ENCODE peak calls at places on chromosomes 6 and 20, in ten cellular contexts. M is K562, C is iPS DF 6.9, Z is hepatocyte, I is adrenal gland, U is Karpas-422, O is aorta, E is heart left ventricle, V is lung, D is BJ. R is an unnamed sample. For H3K27me3, the result is how much of the 10 kb centered on the place peaks cover.

GRCh38 chr6:11343963-11344714 is 111.7 kb upstream of the NEDD9 start:
- DNase-seq in M (no peak), C (no peak), Z (peak), I (no peak), U (no peak), O (no peak), E (no peak), V (peak), D (no peak), R (no peak)

GRCh38 chr6:30194797-30195690 is 18.2 kb downstream of the TRIM26 start:
- DNase-seq in M (no peak), C (no peak), Z (no peak), I (peak), U (no peak), O (no peak), E (no peak), V (no peak), D (no peak), R (no peak)

GRCh38 chr6:63888416-63888815 is 252.8 kb downstream of the PHF3 start:
- DNase-seq in M (no peak), C (no peak), Z (no peak), I (no peak), U (no peak), O (no peak), E (no peak), V (no peak), D (no peak), R (no peak)

GRCh38 chr20:21103582-21104465 is 2.3 kb downstream of the LINC00237 start:
- DNase-seq in M (no peak), C (no peak), Z (no peak), I (no peak), U (no peak), O (no peak), E (no peak), V (no peak), D (no peak), R (no peak)

GRCh38 chr6:168007592-168008338 is 10.3 kb downstream of the KIF25 start:
- DNase-seq in M (no peak), C (no peak), Z (peak), I (no peak), U (no peak), O (peak), E (no peak), V (peak), D (peak), R (peak)

GRCh38 chr6:43736844-43737243 is 33.2 kb upstream of the VEGFA start:
- DNase-seq in M (no peak), C (no peak), Z (no peak), I (no peak), U (no peak), O (peak), E (no peak), V (no peak), D (no peak), R (no peak)

GRCh38 chr20:23998392-23998791 is 9.8 kb upstream of the GGTLC1 start:
- DNase-seq in M (no peak), C (no peak), Z (no peak), I (no peak), U (no peak), O (no peak), E (no peak), V (no peak), D (no peak), R (no peak)

GRCh38 chr6:17829905-17830304 is 123.2 kb upstream of the NUP153 start:
- DNase-seq in M (no peak), C (no peak), Z (no peak), I (no peak), U (no peak), O (no peak), E (no peak), V (no peak), D (no peak), R (no peak)

GRCh38 chr6:131172237-131172636 is 37.0 kb downstream of the AKAP7 start:
- DNase-seq in M (no peak), C (no peak), Z (no peak), I (peak), U (no peak), O (no peak), E (no peak), V (no peak), D (no peak), R (no peak)

GRCh38 chr6:150058231-150058792 is 10.6 kb downstream of the ULBP3 start:
- DNase-seq in M (no peak), C (no peak), Z (no peak), I (no peak), U (no peak), O (no peak), E (no peak), V (no peak), D (no peak), R (no peak)

GRCh38 chr6:170165501-170166117 is 125.3 kb downstream of the DLL1 start:
- DNase-seq in M (no peak), C (no peak), Z (no peak), I (no peak), U (no peak), O (peak), E (peak), V (no peak), D (no peak), R (no peak)

GRCh38 chr6:26224940-26225847 is 138.0 kb downstream of the HFE start:
- DNase-seq in M (no peak), C (no peak), Z (peak), I (no peak), U (no peak), O (no peak), E (no peak), V (no peak), D (peak), R (peak)

GRCh38 chr6:6515691-6516607 is 72.6 kb upstream of the LY86 start:
- DNase-seq in M (no peak), C (no peak), Z (no peak), I (no peak), U (no peak), O (no peak), E (no peak), V (no peak), D (no peak), R (no peak)

GRCh38 chr6:158894192-158894591 is 75.0 kb upstream of the EZR start:
- DNase-seq in M (no peak), C (peak), Z (peak), I (no peak), U (no peak), O (no peak), E (no peak), V (no peak), D (peak), R (peak)

GRCh38 chr20:64109390-64109747 is 2.0 kb upstream of the NPBWR2 start:
- DNase-seq in M (no peak), C (no peak), Z (no peak), I (no peak), U (no peak), O (peak), E (no peak), V (no peak), D (no peak), R (no peak)

GRCh38 chr20:50580016-50580747 is 70.0 kb downstream of the PTPN1 start:
- DNase-seq in M (peak), C (no peak), Z (peak), I (peak), U (peak), O (peak), E (peak), V (peak), D (no peak), R (no peak)

GRCh38 chr6:47019941-47020340 is 22.2 kb downstream of the ADGRF1 start:
- DNase-seq in M (no peak), C (no peak), Z (no peak), I (no peak), U (no peak), O (no peak), E (no peak), V (no peak), D (no peak), R (no peak)

GRCh38 chr6:44223471-44224153 is at the start of gene SLC29A1:
- DNase-seq in M (peak), C (no peak), Z (peak), I (peak), U (peak), O (peak), E (peak), V (peak), D (no peak), R (no peak)

GRCh38 chr6:25007269-25007699 is 71.5 kb upstream of the RIPOR2 start:
- DNase-seq in M (no peak), C (no peak), Z (no peak), I (no peak), U (peak), O (no peak), E (no peak), V (no peak), D (no peak), R (no peak)

GRCh38 chr20:59018817-59019216 is 412 bp upstream of the TUBB1 start:
- DNase-seq in M (no peak), C (no peak), Z (no peak), I (no peak), U (no peak), O (peak), E (no peak), V (peak), D (no peak), R (no peak)

GRCh38 chr6:156944412-156944811 is 167.2 kb downstream of the ARID1B start:
- DNase-seq in M (no peak), C (no peak), Z (no peak), I (no peak), U (no peak), O (no peak), E (no peak), V (no peak), D (no peak), R (no peak)

GRCh38 chr6:125314019-125314581 is 12.3 kb upstream of the HDDC2 start:
- DNase-seq in M (peak), C (peak), Z (peak), I (peak), U (peak), O (peak), E (peak), V (peak), D (no peak), R (peak)

GRCh38 chr6:111987295-111987694 is 66.6 kb upstream of the CCN6 start:
- DNase-seq in M (no peak), C (no peak), Z (no peak), I (no peak), U (no peak), O (no peak), E (no peak), V (no peak), D (no peak), R (no peak)

GRCh38 chr6:75788894-75789293 is 39.9 kb downstream of the MYO6 start:
- DNase-seq in M (no peak), C (no peak), Z (no peak), I (no peak), U (no peak), O (no peak), E (no peak), V (no peak), D (no peak), R (no peak)

GRCh38 chr6:80607814-80608391 is 501.4 kb downstream of the BCKDHB start:
- DNase-seq in M (no peak), C (no peak), Z (peak), I (peak), U (no peak), O (no peak), E (peak), V (no peak), D (peak), R (peak)

GRCh38 chr6:73508776-73509175 is 12.1 kb downstream of the EEF1A1 start:
- DNase-seq in M (no peak), C (no peak), Z (no peak), I (no peak), U (no peak), O (no peak), E (no peak), V (no peak), D (no peak), R (no peak)

GRCh38 chr6:105981002-105981887 is 104.9 kb upstream of the PRDM1 start:
- DNase-seq in M (no peak), C (no peak), Z (no peak), I (no peak), U (no peak), O (peak), E (no peak), V (no peak), D (no peak), R (no peak)

GRCh38 chr6:105981888-105982358 is 104.2 kb upstream of the PRDM1 start:
- DNase-seq in M (no peak), C (no peak), Z (no peak), I (no peak), U (no peak), O (no peak), E (no peak), V (no peak), D (no peak), R (no peak)

GRCh38 chr6:105985098-105985815 is 100.9 kb upstream of the PRDM1 start:
- DNase-seq in M (no peak), C (no peak), Z (no peak), I (no peak), U (no peak), O (no peak), E (no peak), V (no peak), D (no peak), R (no peak)

GRCh38 chr6:105983763-105984162 is 102.4 kb upstream of the PRDM1 start:
- DNase-seq in M (no peak), C (no peak), Z (no peak), I (no peak), U (no peak), O (no peak), E (no peak), V (no peak), D (no peak), R (no peak)

GRCh38 chr6:105982761-105983600 is 103.2 kb upstream of the PRDM1 start:
- DNase-seq in M (no peak), C (no peak), Z (no peak), I (no peak), U (no peak), O (no peak), E (no peak), V (no peak), D (no peak), R (no peak)
- H3K27me3 ChIP-seq in M (under half), C (half or more), Z (under half), I (under half), U (under half), O (under half), E (half or more), V (under half), D (under half), R (under half)

DNA sequence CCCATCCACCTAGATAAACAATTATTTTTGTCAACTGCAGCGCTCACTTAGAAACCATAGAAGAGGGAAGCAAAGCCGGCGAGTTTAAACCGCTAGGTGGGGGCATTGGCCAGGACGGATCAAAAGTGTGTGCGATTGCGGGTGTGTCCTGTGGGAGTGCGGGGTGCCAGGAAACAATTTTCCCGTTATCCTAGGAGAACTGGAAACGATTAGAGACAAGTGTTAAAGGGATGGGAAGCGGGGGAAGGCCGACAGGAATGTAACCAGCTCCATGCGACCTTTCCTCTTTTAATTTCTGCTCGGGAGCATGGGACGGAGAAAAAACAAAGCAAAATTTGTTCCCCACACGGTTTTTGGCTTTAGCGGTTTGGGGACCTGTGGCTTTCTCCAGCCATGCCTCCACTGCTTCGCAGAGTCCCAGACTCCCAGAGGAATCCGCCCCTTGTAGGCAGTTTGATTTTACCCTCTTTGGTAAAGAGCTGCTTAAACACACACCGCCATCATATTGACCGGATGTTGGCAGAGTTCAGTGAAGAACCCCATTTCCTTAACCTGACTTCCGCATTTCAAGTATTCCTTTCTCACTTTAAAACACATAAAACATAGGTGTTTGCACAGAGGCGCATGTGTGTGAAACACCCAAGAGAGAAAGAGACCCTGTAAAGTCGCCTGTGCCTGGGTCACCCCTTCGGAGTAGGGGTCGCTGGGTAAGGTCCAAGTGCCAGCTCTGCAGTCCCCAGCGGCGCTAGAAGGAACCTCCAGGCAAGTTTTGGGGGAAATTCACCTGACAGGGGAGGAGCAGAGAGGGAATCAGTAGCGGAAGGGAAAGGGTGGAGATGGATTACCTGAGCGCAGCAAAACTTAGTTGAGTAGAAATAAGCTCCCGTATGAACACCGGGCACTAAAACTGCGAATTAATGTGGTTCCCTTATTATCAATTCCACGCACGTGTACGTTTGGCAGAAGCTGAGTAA is 3.1 kb upstream of the HTR1B start:
- DNase-seq in M (no peak), C (no peak), Z (peak), I (peak), U (peak), O (peak), E (no peak), V (no peak), D (no peak), R (peak)
- H3K27me3 ChIP-seq in M (under half), C (under half), Z (under half), I (under half), U (under half), O (under half), E (half or more), V (under half), D (under half), R (under half)

GRCh38 chr6:41079080-41079479 is 6.3 kb downstream of the NFYA start:
- DNase-seq in M (no peak), C (no peak), Z (no peak), I (no peak), U (no peak), O (no peak), E (no peak), V (no peak), D (no peak), R (no peak)
- H3K27me3 ChIP-seq in M (under half), C (under half), Z (under half), I (under half), U (under half), O (under half), E (under half), V (under half), D (under half), R (under half)

GRCh38 chr20:38658879-38659612 is 57.4 kb downstream of the ARHGAP40 start:
- DNase-seq in M (peak), C (no peak), Z (peak), I (peak), U (peak), O (peak), E (no peak), V (no peak), D (no peak), R (no peak)
- H3K27me3 ChIP-seq in M (under half), C (under half), Z (under half), I (under half), U (under half), O (under half), E (half or more), V (under half), D (under half), R (under half)

DNA sequence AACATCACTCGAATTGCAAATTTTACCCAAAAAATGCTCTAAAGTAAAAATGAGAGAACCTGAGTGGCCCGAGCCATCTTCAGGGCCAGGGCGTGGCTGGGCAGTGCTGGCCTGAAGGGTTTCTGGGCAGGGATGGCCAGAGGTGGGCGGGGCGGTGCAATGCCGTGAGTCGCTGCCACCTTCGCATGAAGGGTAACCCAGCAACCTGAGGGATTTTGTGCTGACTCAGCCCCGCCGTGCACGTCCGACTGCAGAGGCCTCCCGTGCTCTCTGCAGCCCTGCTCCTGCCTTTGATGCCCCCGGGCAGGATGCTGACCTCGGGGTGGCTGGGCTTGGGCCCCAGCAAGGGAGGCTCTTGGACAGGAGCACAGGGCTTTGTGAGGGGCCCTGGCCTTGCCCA is 81.6 kb upstream of the GATA5 start:
- DNase-seq in M (no peak), C (no peak), Z (no peak), I (no peak), U (no peak), O (no peak), E (no peak), V (no peak), D (no peak), R (no peak)
- H3K27me3 ChIP-seq in M (half or more), C (under half), Z (under half), I (half or more), U (under half), O (under half), E (under half), V (under half), D (under half), R (under half)

DNA sequence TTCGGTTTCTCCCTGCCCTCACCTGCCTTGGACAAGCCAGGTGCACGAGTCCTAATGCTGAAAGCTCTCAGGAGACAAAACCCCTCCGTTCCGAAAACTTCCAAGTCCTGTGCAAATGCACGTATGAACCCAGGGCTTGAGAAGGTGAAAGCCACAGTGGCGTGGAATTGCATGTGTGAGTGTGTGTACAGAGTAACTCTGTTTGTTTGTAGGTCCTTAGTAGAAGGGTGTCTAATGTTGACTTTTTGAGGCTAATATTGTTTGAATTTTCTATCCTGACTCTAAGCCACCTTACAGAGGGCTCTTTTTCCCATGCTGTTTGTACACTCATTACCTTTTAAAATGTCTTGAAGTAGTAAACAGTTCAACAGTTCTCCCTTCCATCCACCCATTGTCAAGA is 129.1 kb downstream of the FOXA2 start:
- DNase-seq in M (no peak), C (no peak), Z (no peak), I (no peak), U (no peak), O (no peak), E (no peak), V (no peak), D (no peak), R (no peak)
- H3K27me3 ChIP-seq in M (under half), C (under half), Z (under half), I (under half), U (under half), O (under half), E (half or more), V (under half), D (under half), R (under half)

GRCh38 chr20:62425281-62426058 is 1.9 kb downstream of the RBBP8NL start:
- DNase-seq in M (no peak), C (no peak), Z (no peak), I (no peak), U (no peak), O (no peak), E (no peak), V (no peak), D (no peak), R (no peak)

GRCh38 chr20:62422636-62423325 is 4.6 kb downstream of the RBBP8NL start:
- DNase-seq in M (no peak), C (no peak), Z (no peak), I (no peak), U (no peak), O (no peak), E (no peak), V (no peak), D (no peak), R (no peak)

GRCh38 chr20:62426678-62427077 is 661 bp downstream of the RBBP8NL start:
- DNase-seq in M (no peak), C (no peak), Z (peak), I (no peak), U (no peak), O (no peak), E (no peak), V (no peak), D (no peak), R (no peak)

GRCh38 chr20:62423326-62423706 is 4.0 kb downstream of the RBBP8NL start:
- DNase-seq in M (peak), C (no peak), Z (no peak), I (no peak), U (no peak), O (no peak), E (no peak), V (no peak), D (no peak), R (no peak)

GRCh38 chr20:62424249-62425109 is 2.9 kb downstream of the RBBP8NL start:
- DNase-seq in M (no peak), C (no peak), Z (no peak), I (no peak), U (no peak), O (no peak), E (no peak), V (no peak), D (no peak), R (no peak)
- H3K27me3 ChIP-seq in M (half or more), C (under half), Z (under half), I (under half), U (under half), O (under half), E (under half), V (under half), D (under half), R (under half)

R was measured in AG04450.